ENCODE peak calls at places on chromosome 7, in ten cellular contexts. W is activated T-cell treated with anti-CD3 and anti-CD28 coated beads for 1 hour; F is psoas muscle; J is activated CD4-positive, alpha-beta T cell treated with anti-CD3 and anti-CD28 coated beads, Interleukin-2, amount 50 U/mL, for 4 hours; E is Daoy; L is NCI-H446 treated with DMSO at 0.1 percent for 48 hours; O is fibroblast of mammary gland; A is BE2C; G is lower leg skin; B is stimulated activated CD8-positive, alpha-beta memory T cell treated with anti-CD3 and anti-CD28 coated beads, Interleukin-4, amount 100 ng/mL, for 1 hour. I is an unnamed sample.

GRCh38 chr7:150994141-150994837 is 3.5 kb downstream of the NOS3 start:
- DNase-seq in W (no peak), F (no peak), J (no peak), E (no peak), L (no peak), O (no peak), A (peak), G (no peak), B (no peak), I (no peak)

GRCh38 chr7:56009695-56010094 is 41.5 kb downstream of the PSPH start:
- DNase-seq in W (no peak), F (no peak), J (no peak), E (no peak), L (peak), O (no peak), A (no peak), G (no peak), B (no peak), I (peak)

GRCh38 chr7:47290466-47290865 is 291.4 kb downstream of the TNS3 start:
- DNase-seq in W (no peak), F (no peak), J (no peak), E (no peak), L (no peak), O (no peak), A (no peak), G (no peak), B (no peak), I (no peak)

GRCh38 chr7:140230862-140231778 is 54.3 kb upstream of the KDM7A start:
- DNase-seq in W (peak), F (peak), J (peak), E (peak), L (no peak), O (peak), A (peak), G (peak), B (peak), I (peak)

GRCh38 chr7:97015279-97015678 is 9.4 kb downstream of the DLX5 start:
- DNase-seq in W (no peak), F (no peak), J (no peak), E (no peak), L (no peak), O (no peak), A (no peak), G (no peak), B (no peak), I (no peak)

GRCh38 chr7:83684928-83685327 is 36.0 kb upstream of the SEMA3E start:
- DNase-seq in W (no peak), F (no peak), J (no peak), E (no peak), L (no peak), O (no peak), A (no peak), G (no peak), B (no peak), I (no peak)

GRCh38 chr7:129361771-129362170 is 72.5 kb upstream of the STRIP2 start:
- DNase-seq in W (no peak), F (no peak), J (no peak), E (no peak), L (no peak), O (no peak), A (no peak), G (no peak), B (no peak), I (no peak)

GRCh38 chr7:36037121-36037662 is 115.9 kb upstream of the EEPD1 start:
- DNase-seq in W (no peak), F (peak), J (no peak), E (peak), L (peak), O (peak), A (peak), G (peak), B (no peak), I (peak)

GRCh38 chr7:96676901-96677300 is 32.7 kb downstream of the SEM1 start:
- DNase-seq in W (no peak), F (no peak), J (no peak), E (no peak), L (no peak), O (no peak), A (peak), G (no peak), B (no peak), I (no peak)

GRCh38 chr7:151769189-151769821 is 107.6 kb downstream of the PRKAG2 start:
- DNase-seq in W (peak), F (peak), J (no peak), E (no peak), L (no peak), O (no peak), A (no peak), G (no peak), B (no peak), I (no peak)

GRCh38 chr7:115271332-115272235 is 349.7 kb downstream of the MDFIC start:
- DNase-seq in W (no peak), F (no peak), J (no peak), E (peak), L (no peak), O (peak), A (no peak), G (no peak), B (no peak), I (no peak)

GRCh38 chr7:116075351-116076145 is 45.0 kb upstream of the TFEC start:
- DNase-seq in W (no peak), F (peak), J (no peak), E (peak), L (no peak), O (no peak), A (no peak), G (no peak), B (no peak), I (no peak)

GRCh38 chr7:148256433-148256832 is 334.1 kb upstream of the C7orf33 start:
- DNase-seq in W (no peak), F (no peak), J (no peak), E (no peak), L (no peak), O (no peak), A (no peak), G (no peak), B (no peak), I (no peak)

GRCh38 chr7:140068033-140068432 is 5.3 kb upstream of the PARP12 start:
- DNase-seq in W (no peak), F (no peak), J (no peak), E (no peak), L (no peak), O (no peak), A (no peak), G (no peak), B (no peak), I (no peak)

GRCh38 chr7:84083846-84084245 is 110.7 kb downstream of the SEMA3A start:
- DNase-seq in W (no peak), F (no peak), J (no peak), E (no peak), L (no peak), O (no peak), A (peak), G (no peak), B (no peak), I (no peak)

GRCh38 chr7:155803418-155804376 is 8.6 kb downstream of the SHH start:
- DNase-seq in W (no peak), F (no peak), J (no peak), E (peak), L (no peak), O (no peak), A (no peak), G (no peak), B (no peak), I (peak)

GRCh38 chr7:17370901-17371550 is 72.6 kb downstream of the AHR start:
- DNase-seq in W (no peak), F (no peak), J (no peak), E (peak), L (no peak), O (peak), A (no peak), G (no peak), B (no peak), I (no peak)

GRCh38 chr7:137642467-137642866 is 204.3 kb downstream of the DGKI start:
- DNase-seq in W (no peak), F (no peak), J (no peak), E (no peak), L (no peak), O (peak), A (no peak), G (no peak), B (no peak), I (no peak)

GRCh38 chr7:88312061-88312663 is 5.5 kb upstream of the STEAP4 start:
- DNase-seq in W (no peak), F (peak), J (no peak), E (no peak), L (no peak), O (peak), A (no peak), G (peak), B (no peak), I (peak)

GRCh38 chr7:95772771-95773581 is 622 bp downstream of the DYNC1I1 start:
- DNase-seq in W (no peak), F (peak), J (no peak), E (peak), L (no peak), O (peak), A (peak), G (no peak), B (no peak), I (no peak)

GRCh38 chr7:128985660-128986059 is 47.9 kb downstream of the IRF5 start:
- DNase-seq in W (no peak), F (no peak), J (no peak), E (no peak), L (no peak), O (no peak), A (no peak), G (no peak), B (no peak), I (no peak)

GRCh38 chr7:73977626-73978618 is 50.1 kb upstream of the ELN start:
- DNase-seq in W (no peak), F (peak), J (no peak), E (peak), L (no peak), O (peak), A (peak), G (peak), B (no peak), I (no peak)

GRCh38 chr7:102061981-102062390 is 224.7 kb upstream of the SH2B2 start:
- DNase-seq in W (no peak), F (no peak), J (no peak), E (peak), L (no peak), O (no peak), A (peak), G (no peak), B (no peak), I (peak)

GRCh38 chr7:123184271-123184670 is 15.5 kb downstream of the SLC13A1 start:
- DNase-seq in W (no peak), F (no peak), J (no peak), E (no peak), L (no peak), O (no peak), A (no peak), G (no peak), B (no peak), I (no peak)

GRCh38 chr7:20749896-20750295 is 36.8 kb downstream of the SP8 start:
- DNase-seq in W (no peak), F (no peak), J (no peak), E (no peak), L (no peak), O (no peak), A (no peak), G (no peak), B (no peak), I (no peak)

GRCh38 chr7:133545613-133546012 is 292.7 kb downstream of the EXOC4 start:
- DNase-seq in W (no peak), F (no peak), J (no peak), E (peak), L (no peak), O (peak), A (no peak), G (no peak), B (no peak), I (no peak)

GRCh38 chr7:74083928-74084721 is 521 bp downstream of the LIMK1 start:
- DNase-seq in W (no peak), F (peak), J (no peak), E (peak), L (no peak), O (peak), A (peak), G (no peak), B (no peak), I (no peak)

GRCh38 chr7:98251251-98251843 is 685 bp downstream of the TECPR1 start:
- DNase-seq in W (peak), F (peak), J (peak), E (peak), L (peak), O (peak), A (peak), G (no peak), B (peak), I (no peak)

GRCh38 chr7:80764132-80764531 is 125.7 kb downstream of the CD36 start:
- DNase-seq in W (no peak), F (no peak), J (no peak), E (no peak), L (no peak), O (no peak), A (peak), G (no peak), B (no peak), I (no peak)

GRCh38 chr7:7861211-7861633 is 107.4 kb upstream of the GLCCI1 start:
- DNase-seq in W (no peak), F (no peak), J (no peak), E (peak), L (no peak), O (peak), A (no peak), G (no peak), B (no peak), I (no peak)

GRCh38 chr7:134823400-134823799 is 44.0 kb downstream of the CALD1 start:
- DNase-seq in W (no peak), F (no peak), J (no peak), E (no peak), L (no peak), O (peak), A (no peak), G (no peak), B (no peak), I (no peak)

GRCh38 chr7:51251292-51251691 is 65.3 kb downstream of the COBL start:
- DNase-seq in W (no peak), F (no peak), J (no peak), E (no peak), L (no peak), O (no peak), A (no peak), G (peak), B (no peak), I (no peak)

GRCh38 chr7:32163141-32163806 is 93.1 kb upstream of the PDE1C start:
- DNase-seq in W (no peak), F (peak), J (no peak), E (peak), L (peak), O (peak), A (no peak), G (no peak), B (no peak), I (peak)

GRCh38 chr7:22140597-22140996 is 194.9 kb upstream of the CDCA7L start:
- DNase-seq in W (no peak), F (no peak), J (no peak), E (no peak), L (no peak), O (no peak), A (no peak), G (no peak), B (no peak), I (no peak)

GRCh38 chr7:10940748-10941358 is 32.8 kb upstream of the PHF14 start:
- DNase-seq in W (no peak), F (no peak), J (no peak), E (no peak), L (no peak), O (no peak), A (no peak), G (no peak), B (no peak), I (no peak)

GRCh38 chr7:29381206-29382094 is 182.2 kb upstream of the PRR15 start:
- DNase-seq in W (no peak), F (no peak), J (no peak), E (no peak), L (no peak), O (no peak), A (no peak), G (no peak), B (no peak), I (no peak)

GRCh38 chr7:151018421-151019129 is 5.7 kb downstream of the ATG9B start:
- DNase-seq in W (no peak), F (no peak), J (peak), E (peak), L (no peak), O (no peak), A (no peak), G (no peak), B (no peak), I (no peak)

GRCh38 chr7:120337308-120337907 is 64.4 kb downstream of the KCND2 start:
- DNase-seq in W (no peak), F (no peak), J (no peak), E (no peak), L (no peak), O (peak), A (no peak), G (no peak), B (no peak), I (no peak)

GRCh38 chr7:97004931-97005763 is at the start of gene DLX6:
- DNase-seq in W (no peak), F (no peak), J (no peak), E (peak), L (peak), O (peak), A (peak), G (no peak), B (no peak), I (no peak)

GRCh38 chr7:29937132-29937531 is 52.5 kb downstream of the SCRN1 start:
- DNase-seq in W (no peak), F (no peak), J (no peak), E (no peak), L (no peak), O (no peak), A (no peak), G (no peak), B (no peak), I (no peak)

I was measured in lung.